ENCODE peak calls at places on chromosomes 16 and 17, in ten cellular contexts. Z is tibial artery; I is CD4-positive, CD25-positive, alpha-beta regulatory T cell; P is left lung; F is cardiac muscle cell; C is iPS DF 6.9; B is heart right ventricle; J is A549; D is left ventricle myocardium inferior; R is psoas muscle. E is an unnamed sample. For H3K4me1, the result is how much of the 10 kb centered on the place peaks cover.

GRCh38 chr17:34582185-34582900 is 3.0 kb downstream of the TMEM132E start:
- DNase-seq in D (no peak), B (no peak), F (no peak), C (no peak), J (no peak), P (no peak), R (no peak), I (no peak), Z (no peak), E (no peak)

GRCh38 chr16:1533443-1533951 is at the start of gene TMEM204:
- DNase-seq in R (peak), Z (peak), F (no peak), C (no peak), J (no peak), I (no peak), P (no peak), B (peak), D (peak), E (peak)

GRCh38 chr16:66914541-66914940 is 4.1 kb downstream of the CDH16 start:
- DNase-seq in P (no peak), R (no peak), B (no peak), I (no peak), C (no peak), Z (no peak), D (no peak), F (no peak), J (no peak), E (no peak)

GRCh38 chr17:63113167-63113566 is 147.1 kb downstream of the TANC2 start:
- DNase-seq in C (no peak), J (no peak), D (no peak), B (no peak), F (no peak), R (no peak), P (no peak), I (no peak), Z (no peak), E (no peak)

GRCh38 chr17:77786090-77786489 is 172.4 kb upstream of the TNRC6C start:
- DNase-seq in C (no peak), J (no peak), R (no peak), F (no peak), B (no peak), I (no peak), Z (no peak), D (no peak), P (no peak), E (no peak)

GRCh38 chr16:4415538-4416199 is 727 bp downstream of the CORO7 start:
- DNase-seq in F (peak), I (peak), R (peak), C (no peak), J (peak), D (peak), P (peak), B (no peak), Z (peak), E (peak)

GRCh38 chr16:88651276-88651988 is 579 bp upstream of the CYBA start:
- DNase-seq in F (no peak), C (no peak), B (peak), P (peak), Z (no peak), R (peak), I (peak), D (peak), J (no peak), E (peak)

GRCh38 chr16:56743840-56744239 is 13.9 kb downstream of the NUP93 start:
- DNase-seq in D (peak), F (peak), I (no peak), Z (no peak), J (no peak), B (peak), R (peak), C (no peak), P (no peak), E (no peak)

GRCh38 chr17:31389673-31390381 is 1.6 kb upstream of the RAB11FIP4 start:
- DNase-seq in R (no peak), J (no peak), F (no peak), B (no peak), Z (no peak), P (no peak), I (no peak), C (no peak), D (no peak), E (no peak)

GRCh38 chr17:42255425-42255810 is 20.8 kb downstream of the STAT5B start:
- DNase-seq in P (no peak), J (no peak), Z (no peak), F (no peak), I (no peak), C (no peak), R (no peak), D (no peak), B (no peak), E (no peak)

GRCh38 chr16:67279296-67280089 is at the start of gene PLEKHG4:
- DNase-seq in I (peak), P (peak), D (peak), C (no peak), R (peak), J (peak), F (peak), Z (peak), B (peak), E (peak)

GRCh38 chr16:9119795-9120194 is 28.4 kb downstream of the HAPSTR1 start:
- DNase-seq in J (no peak), P (no peak), F (no peak), B (peak), I (no peak), D (no peak), Z (no peak), R (no peak), C (no peak), E (no peak)

GRCh38 chr17:78910885-78911284 is 7.9 kb upstream of the CEP295NL start:
- DNase-seq in I (no peak), F (no peak), Z (peak), P (peak), D (no peak), C (no peak), R (no peak), B (no peak), J (no peak), E (no peak)

GRCh38 chr17:44218344-44219125 is 940 bp downstream of the UBTF start:
- DNase-seq in Z (peak), D (peak), I (peak), P (peak), J (peak), R (peak), F (peak), B (peak), C (no peak), E (peak)

GRCh38 chr17:28053044-28053670 is 10.7 kb downstream of the NLK start:
- DNase-seq in J (no peak), F (no peak), Z (no peak), R (no peak), P (no peak), C (no peak), I (no peak), D (no peak), B (no peak), E (no peak)

GRCh38 chr16:31427441-31428276 is 501 bp downstream of the COX6A2 start:
- DNase-seq in P (peak), C (no peak), Z (peak), F (no peak), J (no peak), D (peak), R (peak), I (peak), B (peak), E (peak)

GRCh38 chr16:30567991-30568638 is 3.4 kb downstream of the ZNF688 start:
- DNase-seq in P (no peak), B (no peak), R (no peak), J (peak), F (no peak), D (no peak), Z (no peak), I (peak), C (no peak), E (peak)

GRCh38 chr17:38910325-38910724 is 15.1 kb upstream of the LASP1NB start:
- DNase-seq in C (no peak), D (no peak), R (peak), F (no peak), B (no peak), J (no peak), P (peak), I (no peak), Z (no peak), E (no peak)

GRCh38 chr17:81565231-81565630 is 13.1 kb upstream of the FAAP100 start:
- DNase-seq in B (no peak), R (no peak), C (no peak), F (no peak), D (no peak), J (no peak), P (no peak), Z (no peak), I (no peak), E (no peak)

GRCh38 chr17:81568416-81568815 is 16.3 kb upstream of the FAAP100 start:
- DNase-seq in D (no peak), Z (no peak), J (no peak), F (no peak), P (no peak), R (no peak), B (no peak), C (no peak), I (no peak), E (no peak)

GRCh38 chr17:81564778-81565177 is 12.6 kb upstream of the FAAP100 start:
- DNase-seq in J (no peak), C (no peak), B (no peak), F (no peak), P (no peak), I (no peak), R (no peak), D (no peak), Z (no peak), E (no peak)

GRCh38 chr17:81566461-81567126 is 14.4 kb upstream of the FAAP100 start:
- DNase-seq in B (peak), R (peak), D (peak), I (no peak), P (peak), J (peak), C (no peak), Z (peak), F (no peak), E (no peak)

DNA sequence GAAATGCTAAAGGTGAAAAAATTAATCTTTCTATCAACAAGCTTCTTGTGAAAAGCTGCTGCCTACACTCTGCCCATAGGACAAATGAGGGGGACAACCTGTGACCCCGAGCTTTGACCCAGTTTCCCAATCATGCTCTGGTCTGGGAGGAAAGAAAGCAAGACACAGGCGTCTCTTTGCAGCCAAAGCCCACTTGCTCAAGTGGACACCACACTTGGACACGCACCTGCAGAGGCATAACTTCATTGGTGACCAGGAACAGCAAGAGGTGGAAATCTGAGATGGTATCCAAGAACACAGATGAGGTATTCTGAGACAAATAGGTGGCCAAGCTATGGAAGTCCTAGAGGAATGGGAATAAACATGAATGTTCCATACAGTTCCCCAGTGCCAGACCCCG is 15.0 kb upstream of the FAAP100 start:
- DNase-seq in P (no peak), C (no peak), J (no peak), Z (no peak), I (no peak), R (no peak), B (no peak), F (no peak), D (no peak), E (no peak)
- H3K4me1 ChIP-seq in P (under half), C (under half), J (half or more), Z (half or more), I (under half), R (under half), B (under half), F (under half), D (under half), E (under half)

DNA sequence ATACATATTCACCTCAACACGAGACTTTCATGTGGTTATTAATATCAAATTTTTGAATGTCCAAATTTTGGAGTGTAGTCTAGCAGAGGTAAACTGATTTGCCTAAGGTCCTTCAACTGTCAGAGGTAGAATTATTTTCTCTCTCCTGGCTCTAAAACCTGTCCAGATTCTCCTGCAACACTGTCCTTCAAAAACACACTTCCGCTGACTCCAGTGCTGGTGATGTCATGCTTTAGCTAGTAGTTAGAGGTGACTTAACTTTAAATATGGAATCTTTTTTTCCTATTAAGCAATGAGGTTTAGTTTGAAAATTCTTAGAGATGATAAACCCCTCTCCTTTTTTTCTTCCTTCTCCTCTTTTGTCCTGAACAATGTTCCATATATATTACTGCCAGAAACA is 10.8 kb upstream of the CBLN1 start:
- DNase-seq in I (no peak), F (no peak), C (no peak), R (no peak), Z (no peak), B (no peak), D (no peak), J (no peak), P (no peak), E (no peak)
- H3K4me3 ChIP-seq in I (no peak), F (no peak), C (no peak), R (no peak), Z (no peak), B (no peak), D (no peak), J (no peak), P (no peak), E (no peak)

GRCh38 chr17:64773386-64773835 is 111.3 kb upstream of the SMURF2 start:
- DNase-seq in P (no peak), R (no peak), Z (no peak), I (no peak), J (no peak), F (no peak), B (no peak), D (no peak), C (no peak), E (no peak)
- H3K4me1 ChIP-seq in P (under half), R (under half), Z (under half), I (under half), J (under half), F (under half), B (under half), D (under half), C (under half), E (under half)

DNA sequence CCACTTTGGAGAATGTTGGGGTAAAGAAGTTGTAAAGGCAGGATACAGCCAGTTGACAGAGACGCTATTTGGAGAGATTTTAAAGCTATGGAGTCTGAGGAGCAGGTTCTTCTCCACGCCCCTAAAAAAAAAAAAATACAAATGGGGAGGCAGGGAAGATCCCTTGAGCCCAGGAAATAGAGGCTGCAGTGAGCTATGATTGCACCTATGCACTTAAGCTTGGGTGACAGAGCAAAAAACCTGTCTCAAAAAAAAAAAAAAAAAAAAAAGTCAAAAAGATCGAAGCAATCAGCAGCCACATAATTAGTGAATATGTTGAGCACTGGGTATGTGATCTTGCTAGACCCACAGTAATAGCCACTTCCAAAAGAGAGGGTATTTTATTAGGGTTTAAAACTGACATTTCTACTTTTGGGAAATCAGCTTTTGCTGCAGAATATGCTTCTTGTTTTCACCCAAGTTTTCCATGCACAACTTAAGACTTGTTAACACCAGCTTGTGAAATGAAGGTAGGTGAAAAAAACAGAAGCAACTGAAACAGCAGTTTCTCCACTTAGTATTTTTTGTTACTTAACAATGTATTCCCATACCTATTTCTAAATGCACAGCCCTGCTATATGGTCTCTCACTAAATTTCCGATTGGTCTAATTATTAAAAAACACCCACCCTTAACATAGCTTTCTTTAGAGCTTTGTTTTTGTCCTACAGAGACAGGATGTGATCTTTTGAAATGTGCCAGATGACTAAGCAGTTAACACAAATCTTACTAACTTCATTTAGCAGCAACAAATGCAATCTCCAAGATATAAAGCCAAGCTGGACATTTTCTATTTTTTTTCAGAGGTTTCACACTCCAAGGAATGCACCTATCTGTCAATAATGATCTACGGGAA is 2.5 kb upstream of the ARL6IP1 start:
- DNase-seq in R (no peak), B (no peak), I (no peak), D (no peak), P (no peak), F (no peak), Z (no peak), C (no peak), J (no peak), E (no peak)
- H3K4me3 ChIP-seq in R (peak), B (no peak), I (peak), D (no peak), P (no peak), F (no peak), Z (no peak), C (no peak), J (no peak), E (no peak)

DNA sequence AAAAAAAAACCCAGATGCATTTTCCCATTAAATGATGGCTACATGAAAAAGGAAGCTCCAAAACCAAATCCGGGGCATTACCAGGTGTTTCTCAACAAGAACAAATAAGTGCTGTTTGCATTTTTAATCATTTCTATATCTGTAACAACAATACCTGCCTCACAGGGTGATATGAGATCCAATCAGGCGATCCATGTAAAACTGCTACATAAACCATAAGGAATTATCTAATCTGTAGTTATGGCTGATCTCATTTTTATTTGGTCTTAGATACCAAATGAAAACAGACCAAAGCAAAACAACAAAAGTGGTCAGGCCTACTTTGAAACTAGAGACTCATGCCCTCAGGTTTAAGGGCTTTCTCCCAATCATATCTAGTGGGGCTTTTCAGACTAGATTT is 28.3 kb downstream of the XPO6 start:
- DNase-seq in Z (no peak), C (no peak), J (no peak), R (no peak), B (no peak), D (no peak), P (no peak), F (no peak), I (no peak), E (no peak)
- H3K4me1 ChIP-seq in Z (under half), C (under half), J (half or more), R (under half), B (half or more), D (half or more), P (under half), F (under half), I (half or more), E (half or more)

GRCh38 chr16:87538594-87538993 is 45.8 kb upstream of the ZCCHC14 start:
- DNase-seq in C (no peak), J (no peak), I (no peak), Z (peak), F (no peak), P (no peak), B (no peak), D (no peak), R (no peak), E (no peak)
- H3K4me3 ChIP-seq in C (no peak), J (no peak), I (no peak), Z (no peak), F (no peak), P (no peak), B (no peak), D (no peak), R (no peak), E (no peak)

GRCh38 chr17:66779186-66779585 is 55.7 kb upstream of the CACNG5 start:
- DNase-seq in C (no peak), B (no peak), R (no peak), P (no peak), I (no peak), J (no peak), Z (no peak), F (no peak), D (no peak), E (no peak)
- H3K4me1 ChIP-seq in C (under half), B (under half), R (under half), P (under half), I (under half), J (under half), Z (under half), F (under half), D (under half), E (under half)

DNA sequence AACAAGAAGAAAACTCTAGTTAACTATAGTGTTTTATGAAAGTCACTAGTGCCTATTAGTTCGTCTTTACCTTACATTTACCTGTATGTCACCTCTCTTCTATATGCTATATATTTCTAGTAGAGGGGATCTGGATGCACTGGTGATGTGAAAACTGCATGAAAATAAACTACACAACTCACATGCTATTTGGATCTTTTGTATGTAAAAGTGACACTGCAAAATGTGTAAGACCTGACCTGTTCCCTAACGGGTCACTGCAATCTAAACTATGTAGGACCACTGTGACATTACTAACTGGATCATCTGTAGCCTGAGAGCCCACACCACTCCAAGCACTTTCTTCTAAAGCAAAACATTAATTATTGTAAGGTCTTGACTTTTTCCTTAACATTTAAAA is 1.7 kb downstream of the BLMH start:
- DNase-seq in Z (no peak), I (no peak), D (no peak), C (no peak), P (no peak), B (no peak), R (no peak), J (no peak), F (no peak), E (no peak)
- H3K4me3 ChIP-seq in Z (no peak), I (peak), D (peak), C (no peak), P (no peak), B (peak), R (peak), J (peak), F (no peak), E (no peak)

E was measured in CD4-positive, alpha-beta memory T cell.